ENCODE peak calls at places on chromosomes 4 and X, in ten cellular contexts. One of them, this sample, is unnamed.

GRCh38 chrX:64894454-64895038 is 81.7 kb downstream of the ZC4H2 start:
- DNase-seq in EL: peak; percentile 3
- DNase-seq in astrocyte of the spinal cord: no peak
- DNase-seq in Right ventricle myocardium superior: no peak
- DNase-seq in AG08396: peak; percentile 10
- DNase-seq in adrenal gland: peak; percentile 31
- DNase-seq in uterus: no peak
- DNase-seq in OCI-LY7: peak; percentile 54
- DNase-seq in activated CD4-positive, alpha-beta T cell treated with anti-CD3 and anti-CD28 coated beads, Interleukin-2, amount 10 ng/mL, durations not matched to agents 7 days and 5 days: peak; percentile 41
- DNase-seq in putamen: no peak
- DNase-seq in this sample: peak; percentile 58

GRCh38 chrX:39905946-39906345 is 191.8 kb downstream of the BCOR start:
- DNase-seq in astrocyte of the spinal cord: no peak
- DNase-seq in activated CD4-positive, alpha-beta T cell treated with anti-CD3 and anti-CD28 coated beads, Interleukin-2, amount 10 ng/mL, durations not matched to agents 7 days and 5 days: no peak
- DNase-seq in uterus: no peak
- DNase-seq in adrenal gland: no peak
- DNase-seq in putamen: no peak
- DNase-seq in Right ventricle myocardium superior: no peak
- DNase-seq in EL: no peak
- DNase-seq in AG08396: no peak
- DNase-seq in OCI-LY7: no peak
- DNase-seq in this sample: no peak

GRCh38 chr4:138439143-138439581 is 197.0 kb upstream of the SLC7A11 start:
- DNase-seq in putamen: no peak
- DNase-seq in astrocyte of the spinal cord: peak; percentile 27
- DNase-seq in AG08396: no peak
- DNase-seq in Right ventricle myocardium superior: no peak
- DNase-seq in OCI-LY7: no peak
- DNase-seq in activated CD4-positive, alpha-beta T cell treated with anti-CD3 and anti-CD28 coated beads, Interleukin-2, amount 10 ng/mL, durations not matched to agents 7 days and 5 days: no peak
- DNase-seq in uterus: no peak
- DNase-seq in EL: peak; percentile 65
- DNase-seq in adrenal gland: no peak
- DNase-seq in this sample: no peak

GRCh38 chrX:2176733-2177132 is 324.0 kb downstream of the DHRSX start:
- DNase-seq in uterus: no peak
- DNase-seq in OCI-LY7: no peak
- DNase-seq in astrocyte of the spinal cord: no peak
- DNase-seq in activated CD4-positive, alpha-beta T cell treated with anti-CD3 and anti-CD28 coated beads, Interleukin-2, amount 10 ng/mL, durations not matched to agents 7 days and 5 days: no peak
- DNase-seq in EL: no peak
- DNase-seq in adrenal gland: no peak
- DNase-seq in AG08396: no peak
- DNase-seq in Right ventricle myocardium superior: no peak
- DNase-seq in putamen: no peak
- DNase-seq in this sample: no peak

GRCh38 chr4:20249333-20249732 is 2.4 kb upstream of the SLIT2 start:
- DNase-seq in uterus: no peak
- DNase-seq in putamen: peak; percentile 19
- DNase-seq in EL: peak; percentile 57
- DNase-seq in Right ventricle myocardium superior: no peak
- DNase-seq in adrenal gland: peak; percentile 13
- DNase-seq in activated CD4-positive, alpha-beta T cell treated with anti-CD3 and anti-CD28 coated beads, Interleukin-2, amount 10 ng/mL, durations not matched to agents 7 days and 5 days: no peak
- DNase-seq in AG08396: peak; percentile 42
- DNase-seq in astrocyte of the spinal cord: peak; percentile 71
- DNase-seq in OCI-LY7: no peak
- DNase-seq in this sample: no peak

GRCh38 chr4:158652920-158653319 is 18.8 kb downstream of the C4orf46 start:
- DNase-seq in uterus: no peak
- DNase-seq in activated CD4-positive, alpha-beta T cell treated with anti-CD3 and anti-CD28 coated beads, Interleukin-2, amount 10 ng/mL, durations not matched to agents 7 days and 5 days: no peak
- DNase-seq in adrenal gland: no peak
- DNase-seq in Right ventricle myocardium superior: no peak
- DNase-seq in astrocyte of the spinal cord: no peak
- DNase-seq in AG08396: no peak
- DNase-seq in EL: no peak
- DNase-seq in OCI-LY7: no peak
- DNase-seq in putamen: no peak
- DNase-seq in this sample: no peak

GRCh38 chrX:133685806-133686205 is 270.5 kb upstream of the GPC4 start:
- DNase-seq in astrocyte of the spinal cord: no peak
- DNase-seq in OCI-LY7: no peak
- DNase-seq in uterus: no peak
- DNase-seq in AG08396: no peak
- DNase-seq in activated CD4-positive, alpha-beta T cell treated with anti-CD3 and anti-CD28 coated beads, Interleukin-2, amount 10 ng/mL, durations not matched to agents 7 days and 5 days: no peak
- DNase-seq in EL: no peak
- DNase-seq in adrenal gland: no peak
- DNase-seq in Right ventricle myocardium superior: peak; percentile 30
- DNase-seq in putamen: no peak
- DNase-seq in this sample: no peak

GRCh38 chr4:174358823-174359222 is 75.1 kb downstream of the CEP44 start:
- DNase-seq in astrocyte of the spinal cord: peak; percentile 77
- DNase-seq in OCI-LY7: no peak
- DNase-seq in adrenal gland: no peak
- DNase-seq in uterus: no peak
- DNase-seq in putamen: no peak
- DNase-seq in EL: peak; percentile 32
- DNase-seq in AG08396: peak; percentile 21
- DNase-seq in Right ventricle myocardium superior: no peak
- DNase-seq in activated CD4-positive, alpha-beta T cell treated with anti-CD3 and anti-CD28 coated beads, Interleukin-2, amount 10 ng/mL, durations not matched to agents 7 days and 5 days: peak; percentile 39
- DNase-seq in this sample: no peak

GRCh38 chr4:69748176-69748575 is 12.2 kb downstream of the SULT1B1 start:
- DNase-seq in putamen: no peak
- DNase-seq in activated CD4-positive, alpha-beta T cell treated with anti-CD3 and anti-CD28 coated beads, Interleukin-2, amount 10 ng/mL, durations not matched to agents 7 days and 5 days: no peak
- DNase-seq in AG08396: peak; percentile 14
- DNase-seq in astrocyte of the spinal cord: no peak
- DNase-seq in Right ventricle myocardium superior: no peak
- DNase-seq in OCI-LY7: no peak
- DNase-seq in EL: no peak
- DNase-seq in adrenal gland: no peak
- DNase-seq in uterus: no peak
- DNase-seq in this sample: peak; percentile 74

GRCh38 chrX:19810370-19810769 is 77.0 kb downstream of the SH3KBP1 start:
- DNase-seq in adrenal gland: no peak
- DNase-seq in astrocyte of the spinal cord: no peak
- DNase-seq in uterus: no peak
- DNase-seq in putamen: no peak
- DNase-seq in Right ventricle myocardium superior: no peak
- DNase-seq in AG08396: no peak
- DNase-seq in activated CD4-positive, alpha-beta T cell treated with anti-CD3 and anti-CD28 coated beads, Interleukin-2, amount 10 ng/mL, durations not matched to agents 7 days and 5 days: no peak
- DNase-seq in OCI-LY7: no peak
- DNase-seq in EL: no peak
- DNase-seq in this sample: no peak

GRCh38 chr4:52051213-52051614 is at the start of gene SPATA18:
- DNase-seq in OCI-LY7: no peak
- DNase-seq in uterus: no peak
- DNase-seq in EL: peak; percentile 21
- DNase-seq in astrocyte of the spinal cord: peak; percentile 22
- DNase-seq in adrenal gland: peak; percentile 35
- DNase-seq in Right ventricle myocardium superior: peak; percentile 52
- DNase-seq in putamen: no peak
- DNase-seq in AG08396: peak; percentile 68
- DNase-seq in activated CD4-positive, alpha-beta T cell treated with anti-CD3 and anti-CD28 coated beads, Interleukin-2, amount 10 ng/mL, durations not matched to agents 7 days and 5 days: no peak
- DNase-seq in this sample: no peak

GRCh38 chr4:80232707-80233370 is 33.6 kb upstream of the FGF5 start:
- DNase-seq in uterus: no peak
- DNase-seq in astrocyte of the spinal cord: no peak
- DNase-seq in EL: no peak
- DNase-seq in activated CD4-positive, alpha-beta T cell treated with anti-CD3 and anti-CD28 coated beads, Interleukin-2, amount 10 ng/mL, durations not matched to agents 7 days and 5 days: no peak
- DNase-seq in OCI-LY7: no peak
- DNase-seq in AG08396: no peak
- DNase-seq in Right ventricle myocardium superior: no peak
- DNase-seq in adrenal gland: no peak
- DNase-seq in putamen: no peak
- DNase-seq in this sample: no peak

GRCh38 chr4:144399927-144400326 is 246.0 kb upstream of the HHIP start:
- DNase-seq in EL: peak; percentile 82
- DNase-seq in uterus: peak; percentile 38
- DNase-seq in Right ventricle myocardium superior: no peak
- DNase-seq in adrenal gland: peak; percentile 18
- DNase-seq in astrocyte of the spinal cord: peak; percentile 96
- DNase-seq in AG08396: peak; percentile 5
- DNase-seq in putamen: no peak
- DNase-seq in OCI-LY7: no peak
- DNase-seq in activated CD4-positive, alpha-beta T cell treated with anti-CD3 and anti-CD28 coated beads, Interleukin-2, amount 10 ng/mL, durations not matched to agents 7 days and 5 days: no peak
- DNase-seq in this sample: no peak

This sample was measured in trophoblast cell.